ENCODE peak calls at places on chromosome 20, in six cellular contexts. S is HFFc6; Y is CD8-positive, alpha-beta T cell; I is psoas muscle; U is AG09319; Z is fibroblast of the aortic adventitia. V is an unnamed sample.
A peak's percentile ranks its signal among the peaks of the same experiment; 100 is the strongest.

GRCh38 chr20:46458891-46459750 is 52.7 kb upstream of the ELMO2 start:
- DNase-seq in Y (no peak), U (no peak), I (peak; percentile 52), Z (no peak), S (no peak), V (peak; percentile 2)

GRCh38 chr20:45179166-45179565 is 4.5 kb downstream of the PI3 start:
- DNase-seq in U (no peak), Z (peak; percentile 6), I (no peak), Y (no peak), S (no peak), V (no peak)

GRCh38 chr20:35947489-35947888 is 6.8 kb downstream of the SCAND1 start:
- DNase-seq in S (peak; percentile 10), Z (peak; percentile 6), U (no peak), I (no peak), Y (peak; percentile 29), V (peak; percentile 28)

GRCh38 chr20:38197217-38198008 is 32.3 kb upstream of the TGM2 start:
- DNase-seq in U (no peak), I (no peak), Z (no peak), Y (no peak), S (no peak), V (peak; percentile 30)

GRCh38 chr20:5634894-5635293 is 115.3 kb upstream of the SHLD1 start:
- DNase-seq in Z (no peak), S (peak; percentile 43), I (no peak), Y (no peak), U (no peak), V (no peak)

GRCh38 chr20:57040924-57041323 is 225.5 kb downstream of the BMP7 start:
- DNase-seq in S (peak; percentile 67), Z (no peak), I (no peak), Y (no peak), U (no peak), V (no peak)

GRCh38 chr20:62804021-62804631 is 509 bp upstream of the OGFR start:
- DNase-seq in Z (no peak), S (no peak), I (no peak), Y (peak; percentile 21), U (no peak), V (no peak)

GRCh38 chr20:62362991-62363919 is 3.9 kb downstream of the LAMA5 start:
- DNase-seq in Z (no peak), Y (no peak), S (no peak), U (no peak), I (peak; percentile 55), V (no peak)

GRCh38 chr20:61640171-61640570 is 388.1 kb downstream of the CDH4 start:
- DNase-seq in U (no peak), I (no peak), S (no peak), Y (no peak), Z (no peak), V (no peak)

GRCh38 chr20:44646641-44647274 is 4.7 kb downstream of the ADA start:
- DNase-seq in Y (no peak), Z (no peak), U (no peak), I (no peak), S (peak; percentile 67), V (peak; percentile 59)

GRCh38 chr20:39886650-39887190 is 802.3 kb downstream of the MAFB start:
- DNase-seq in U (no peak), Y (no peak), I (no peak), Z (no peak), S (no peak), V (no peak)

GRCh38 chr20:57612436-57612835 is 7.8 kb downstream of the ZBP1 start:
- DNase-seq in Y (no peak), Z (no peak), U (no peak), S (no peak), I (peak; percentile 10), V (no peak)

GRCh38 chr20:24579016-24579415 is 109.6 kb downstream of the SYNDIG1 start:
- DNase-seq in U (no peak), Y (no peak), Z (no peak), I (no peak), S (no peak), V (no peak)

GRCh38 chr20:48283470-48284110 is 498.3 kb upstream of the SULF2 start:
- DNase-seq in U (peak; percentile 62), I (no peak), Y (no peak), S (peak; percentile 41), Z (peak; percentile 79), V (peak; percentile 97)

GRCh38 chr20:19975436-19975799 is 41.7 kb upstream of the NAA20 start:
- DNase-seq in U (no peak), Y (no peak), Z (no peak), I (peak; percentile 60), S (no peak), V (peak; percentile 58)

GRCh38 chr20:16111132-16111852 is 462.0 kb downstream of the KIF16B start:
- DNase-seq in S (no peak), Z (no peak), Y (no peak), U (no peak), I (no peak), V (no peak)

GRCh38 chr20:10427060-10427692 is 6.8 kb downstream of the MKKS start:
- DNase-seq in Z (peak; percentile 79), I (peak; percentile 64), S (peak; percentile 42), U (peak; percentile 51), Y (peak; percentile 39), V (peak; percentile 79)

GRCh38 chr20:63501818-63502670 is 3.2 kb upstream of the EEF1A2 start:
- DNase-seq in Z (no peak), I (peak; percentile 92), S (peak; percentile 12), U (no peak), Y (peak; percentile 2), V (no peak)

GRCh38 chr20:5073154-5074049 is 46.4 kb downstream of the PCNA start:
- DNase-seq in Z (peak; percentile 86), S (peak; percentile 80), U (peak; percentile 40), I (peak; percentile 91), Y (no peak), V (peak; percentile 48)

GRCh38 chr20:32562495-32562911 is 22.6 kb downstream of the NOL4L start:
- DNase-seq in I (no peak), S (no peak), U (no peak), Z (no peak), Y (no peak), V (no peak)

GRCh38 chr20:32559753-32560380 is 25.3 kb downstream of the NOL4L start:
- DNase-seq in I (no peak), Z (no peak), S (no peak), Y (no peak), U (no peak), V (no peak)

GRCh38 chr20:32559216-32559752 is 25.8 kb downstream of the NOL4L start:
- DNase-seq in I (no peak), S (no peak), U (no peak), Z (no peak), Y (no peak), V (no peak)

GRCh38 chr20:32560482-32560988 is 24.6 kb downstream of the NOL4L start:
- DNase-seq in I (no peak), S (no peak), U (no peak), Y (no peak), Z (no peak), V (no peak)

DNA sequence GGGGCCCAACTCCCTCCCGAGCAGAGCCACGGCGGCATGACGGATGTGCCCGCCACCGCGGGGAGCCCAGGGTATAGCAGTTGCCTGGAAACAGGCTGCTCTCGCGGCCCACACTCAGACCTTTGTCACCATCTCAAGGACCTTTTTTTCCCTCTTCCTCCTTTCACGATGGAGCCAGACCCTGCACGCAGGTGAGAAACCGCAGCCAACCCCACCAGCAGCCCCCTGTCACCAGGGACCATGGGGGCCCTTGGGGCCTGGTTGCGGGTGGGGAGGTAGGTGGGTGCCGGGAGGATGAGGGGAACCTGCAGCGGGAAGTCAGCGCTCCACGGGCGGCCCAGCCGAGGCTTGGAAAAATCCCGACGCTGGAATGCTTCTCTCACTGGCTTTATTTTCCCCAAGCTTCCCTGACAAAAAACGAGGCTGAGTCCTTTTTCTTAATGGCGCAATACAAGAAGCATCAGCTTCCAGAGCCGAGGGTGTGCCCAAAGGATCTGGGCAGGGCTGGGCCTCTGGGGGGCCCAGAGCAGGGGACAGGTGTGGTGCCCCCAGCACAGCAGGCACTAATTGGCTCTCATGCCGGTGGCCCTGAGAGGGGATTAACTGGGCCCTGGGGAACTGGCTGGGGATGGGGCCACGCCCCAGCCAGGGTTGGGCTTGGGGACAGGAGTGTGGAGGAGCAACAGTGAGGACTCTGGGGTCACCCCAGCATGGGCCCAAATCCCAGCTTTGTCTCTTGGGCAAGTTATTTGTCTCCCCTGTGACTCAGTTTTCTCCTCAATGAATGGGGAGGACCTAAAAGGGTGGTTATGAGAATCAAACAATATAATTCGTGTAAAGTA is 23.9 kb downstream of the NOL4L start:
- DNase-seq in Z (peak; percentile 31), I (no peak), Y (no peak), S (no peak), U (no peak), V (no peak)
- TF ChIP-seq CTCF in Z (no peak), I (no peak), Y (no peak), S (no peak), U (no peak), V (no peak)

DNA sequence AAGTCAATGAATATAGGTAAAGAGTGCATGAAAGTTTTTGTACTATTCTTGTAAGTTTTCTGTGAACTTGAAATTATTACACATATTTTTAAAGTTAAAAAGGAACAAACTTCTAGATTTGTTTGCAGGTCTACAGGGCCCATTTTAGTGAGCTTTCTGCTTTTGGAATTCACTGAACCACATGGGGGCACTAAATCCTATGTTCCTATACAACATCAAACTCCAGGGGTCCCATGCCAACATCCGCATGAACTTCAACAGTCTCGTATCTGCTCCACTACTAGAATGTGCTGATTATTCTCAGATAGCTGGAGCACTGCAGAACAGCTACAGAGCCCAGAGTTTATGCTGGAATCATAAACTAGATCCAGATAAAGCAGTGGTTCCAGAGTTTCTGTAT is 347.9 kb upstream of the SPTLC3 start:
- DNase-seq in I (no peak), S (no peak), Z (no peak), U (no peak), Y (no peak), V (no peak)
- TF ChIP-seq CTCF in I (no peak), S (peak; percentile 12), Z (no peak), U (no peak), Y (no peak), V (no peak)

GRCh38 chr20:11705512-11705911 is 212.2 kb upstream of the BTBD3 start:
- DNase-seq in Y (no peak), S (no peak), U (no peak), Z (no peak), I (no peak), V (no peak)

GRCh38 chr20:11716239-11716944 is 201.3 kb upstream of the BTBD3 start:
- DNase-seq in S (peak; percentile 93), Z (peak; percentile 27), U (peak; percentile 8), I (no peak), Y (no peak), V (peak; percentile 39)

GRCh38 chr20:11716945-11717248 is 200.8 kb upstream of the BTBD3 start:
- DNase-seq in I (no peak), Z (no peak), Y (no peak), U (no peak), S (no peak), V (no peak)

GRCh38 chr20:11712611-11713160 is 205.0 kb upstream of the BTBD3 start:
- DNase-seq in S (no peak), Y (no peak), U (no peak), I (no peak), Z (no peak), V (no peak)

DNA sequence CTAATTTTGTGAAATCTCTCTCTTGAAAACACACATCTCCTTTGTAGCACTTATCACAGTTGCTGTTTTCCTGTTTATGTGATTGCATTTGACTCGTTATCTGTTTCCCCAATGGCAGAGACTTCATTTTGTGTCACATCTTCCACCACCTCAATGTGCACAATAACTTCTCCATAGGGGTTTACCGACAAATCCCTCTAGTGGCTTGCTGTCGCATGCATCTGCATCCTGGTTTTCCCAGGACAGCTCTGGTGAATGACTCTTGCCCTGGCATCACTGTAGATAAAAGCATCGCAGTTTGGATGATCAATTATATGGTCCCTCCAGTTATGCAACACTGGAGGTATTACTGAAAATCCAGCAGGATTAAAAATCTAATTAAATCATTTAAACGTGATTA is 206.5 kb upstream of the BTBD3 start:
- DNase-seq in Y (no peak), Z (no peak), S (no peak), U (no peak), I (no peak), V (no peak)
- TF ChIP-seq CTCF in Y (no peak), Z (no peak), S (no peak), U (no peak), I (no peak), V (no peak)

GRCh38 chr20:49603209-49603627 is 35.3 kb upstream of the PTGIS start:
- DNase-seq in U (peak; percentile 90), S (peak; percentile 69), Z (peak; percentile 76), I (peak; percentile 67), Y (no peak), V (peak; percentile 72)
- TF ChIP-seq CTCF in U (peak; percentile 47), S (peak; percentile 53), Z (peak; percentile 51), I (peak; percentile 15), Y (no peak), V (peak; percentile 55)